ENCODE peak calls at places on chromosomes 6 and 20, in six cellular contexts. G, B, W, E, X and P are unnamed samples.

GRCh38 chr6:117496383-117496990 is 14.0 kb downstream of the DCBLD1 start:
- DNase-seq in G (no peak), B (no peak), W (no peak), E (no peak), X (peak; percentile 55), P (no peak)

GRCh38 chr6:127855542-127856159 is 45.2 kb downstream of the THEMIS start:
- DNase-seq in G (no peak), B (no peak), W (no peak), E (peak; percentile 49), X (peak; percentile 61), P (no peak)

GRCh38 chr6:134097114-134097707 is 44.8 kb upstream of the SLC2A12 start:
- DNase-seq in G (peak; percentile 58), B (peak; percentile 69), W (peak; percentile 61), E (peak; percentile 90), X (peak; percentile 65), P (peak; percentile 88)

GRCh38 chr6:39029156-39030011 is 19.2 kb upstream of the GLP1R start:
- DNase-seq in G (peak; percentile 31), B (peak; percentile 69), W (no peak), E (peak; percentile 80), X (peak; percentile 11), P (no peak)

GRCh38 chr6:132341646-132342045 is 59.6 kb downstream of the MOXD1 start:
- DNase-seq in G (no peak), B (no peak), W (no peak), E (no peak), X (no peak), P (no peak)

GRCh38 chr20:53608456-53609413 is 15.1 kb upstream of the ZNF217 start:
- DNase-seq in G (peak; percentile 52), B (no peak), W (peak; percentile 29), E (peak; percentile 45), X (no peak), P (no peak)

GRCh38 chr6:155174576-155175174 is 89.1 kb upstream of the CLDN20 start:
- DNase-seq in G (peak; percentile 46), B (peak; percentile 83), W (peak; percentile 60), E (peak; percentile 96), X (peak; percentile 86), P (no peak)

GRCh38 chr6:75268121-75268987 is 16.2 kb downstream of the TMEM30A start:
- DNase-seq in G (no peak), B (no peak), W (no peak), E (peak; percentile 94), X (peak; percentile 72), P (no peak)

GRCh38 chr6:63923139-63923739 is 287.6 kb downstream of the PHF3 start:
- DNase-seq in G (no peak), B (peak; percentile 47), W (no peak), E (peak; percentile 65), X (peak; percentile 17), P (no peak)

GRCh38 chr6:4892785-4893485 is 110.9 kb downstream of the RPP40 start:
- DNase-seq in G (no peak), B (no peak), W (no peak), E (no peak), X (no peak), P (peak; percentile 53)

DNA sequence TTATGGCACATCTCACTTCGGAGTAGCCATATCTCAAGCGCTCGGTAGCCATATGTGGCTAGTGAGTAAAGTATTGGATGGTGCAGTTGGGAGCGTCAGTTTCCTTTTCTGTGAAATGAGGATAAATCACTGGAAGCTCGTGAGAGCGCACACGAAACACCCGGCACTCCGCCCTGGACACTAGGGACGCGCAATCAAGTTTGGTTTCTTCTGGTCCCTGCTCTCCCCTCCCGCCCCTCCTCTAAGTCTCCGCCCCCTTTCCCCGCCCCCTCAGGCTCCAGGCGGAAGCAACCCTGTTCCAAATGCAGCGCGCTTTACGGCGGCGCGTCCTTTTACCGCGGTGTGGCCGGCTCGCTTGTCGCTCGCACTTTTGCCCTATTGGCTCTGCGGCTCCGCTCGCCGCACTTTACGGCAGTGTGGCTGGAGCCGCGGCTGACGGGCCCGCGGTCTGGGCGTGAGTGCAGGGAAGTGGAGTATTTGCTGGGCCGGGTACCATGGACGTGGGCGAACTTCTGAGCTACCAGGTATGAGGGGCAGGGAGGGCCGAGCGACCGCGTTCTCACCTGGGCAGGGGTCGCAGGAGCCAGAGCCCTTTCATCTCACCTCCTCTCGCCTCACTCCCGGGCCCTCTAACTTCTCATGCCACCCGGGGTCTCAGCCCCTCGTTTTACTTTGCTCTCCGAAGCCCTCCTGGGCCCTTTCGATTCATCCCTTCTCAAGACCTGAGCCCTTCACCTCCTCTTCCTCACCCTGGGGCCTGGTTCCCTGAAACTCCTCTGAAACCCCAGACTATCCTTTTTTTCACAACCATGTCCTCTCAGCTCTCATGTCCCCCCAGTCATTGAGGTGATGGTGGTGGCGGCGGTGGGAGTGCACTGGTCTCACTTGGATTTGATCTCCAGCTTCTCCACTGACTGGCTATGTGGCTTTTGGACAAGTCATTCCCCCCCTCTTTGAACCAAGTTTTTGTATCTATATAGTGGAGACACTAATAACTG is at the start of gene CTNNBL1:
- DNase-seq in G (peak; percentile 98), B (peak; percentile 94), W (peak; percentile 98), E (peak; percentile 98), X (peak; percentile 98), P (peak; percentile 97)
- TF ChIP-seq POLR2AphosphoS5 in G (peak; percentile 94), B (peak; percentile 30), W (peak; percentile 80), E (peak; percentile 86), X (peak; percentile 93), P (peak; percentile 94)

GRCh38 chr20:38076548-38076947 is 43.0 kb downstream of the RPRD1B start:
- DNase-seq in G (no peak), B (no peak), W (no peak), E (no peak), X (no peak), P (no peak)
- H3K4me3 ChIP-seq in G (no peak overlapping the region), B (no peak overlapping the region), W (no peak overlapping the region), E (no peak overlapping the region), X (no peak overlapping the region), P (no peak overlapping the region)

GRCh38 chr6:158464483-158464882 is 95.4 kb upstream of the TMEM181 start:
- DNase-seq in G (no peak), B (no peak), W (no peak), E (peak; percentile 94), X (no peak), P (no peak)

GRCh38 chr6:158471339-158471738 is 88.6 kb upstream of the TMEM181 start:
- DNase-seq in G (no peak), B (no peak), W (no peak), E (no peak), X (no peak), P (no peak)

GRCh38 chr6:158465747-158466146 is 94.1 kb upstream of the TMEM181 start:
- DNase-seq in G (no peak), B (no peak), W (no peak), E (no peak), X (no peak), P (no peak)

GRCh38 chr6:158468666-158469065 is 91.2 kb upstream of the TMEM181 start:
- DNase-seq in G (peak; percentile 18), B (no peak), W (no peak), E (peak; percentile 32), X (no peak), P (no peak)

DNA sequence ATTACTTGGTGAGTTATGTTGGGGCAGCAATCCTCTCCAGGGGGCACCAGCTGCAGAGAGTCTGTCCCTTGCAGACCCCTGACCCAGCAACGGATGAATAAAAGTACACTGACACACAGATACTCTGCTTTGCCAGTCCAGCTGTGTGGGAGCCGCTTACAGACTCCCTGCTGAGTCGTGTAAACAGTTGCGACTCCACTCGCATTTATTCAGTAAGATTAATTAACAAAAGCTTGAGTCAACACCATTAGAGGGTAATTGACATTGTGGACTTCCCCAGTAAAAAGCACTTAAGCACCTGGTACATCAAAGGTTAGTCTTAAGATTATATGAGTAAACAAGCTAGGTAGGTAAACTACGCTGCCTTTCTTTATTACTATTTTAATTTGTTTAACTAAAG is 92.0 kb upstream of the TMEM181 start:
- DNase-seq in G (no peak), B (no peak), W (peak; percentile 46), E (peak; percentile 73), X (no peak), P (no peak)
- H3K4me1 ChIP-seq in G (peaks cover 10% of the 10 kb centered on the region), B (peaks cover 4% of the 10 kb centered on the region), W (peaks cover 5% of the 10 kb centered on the region), E (peaks cover 37% of the 10 kb centered on the region), X (peaks cover 7% of the 10 kb centered on the region), P (no peaks in the 10 kb centered on the region)

GRCh38 chr20:46354207-46354555 is 45.9 kb upstream of the CDH22 start:
- DNase-seq in G (no peak), B (no peak), W (no peak), E (no peak), X (no peak), P (no peak)
- TF ChIP-seq POLR2AphosphoS5 in G (no peak), B (no peak), W (no peak), E (no peak), X (no peak), P (no peak)

GRCh38 chr6:157412780-157413179 is 31.8 kb downstream of the ZDHHC14 start:
- DNase-seq in G (no peak), B (no peak), W (no peak), E (no peak), X (no peak), P (no peak)
- H3K4me3 ChIP-seq in G (no peak overlapping the region), B (no peak overlapping the region), W (no peak overlapping the region), E (no peak overlapping the region), X (no peak overlapping the region), P (no peak overlapping the region)

DNA sequence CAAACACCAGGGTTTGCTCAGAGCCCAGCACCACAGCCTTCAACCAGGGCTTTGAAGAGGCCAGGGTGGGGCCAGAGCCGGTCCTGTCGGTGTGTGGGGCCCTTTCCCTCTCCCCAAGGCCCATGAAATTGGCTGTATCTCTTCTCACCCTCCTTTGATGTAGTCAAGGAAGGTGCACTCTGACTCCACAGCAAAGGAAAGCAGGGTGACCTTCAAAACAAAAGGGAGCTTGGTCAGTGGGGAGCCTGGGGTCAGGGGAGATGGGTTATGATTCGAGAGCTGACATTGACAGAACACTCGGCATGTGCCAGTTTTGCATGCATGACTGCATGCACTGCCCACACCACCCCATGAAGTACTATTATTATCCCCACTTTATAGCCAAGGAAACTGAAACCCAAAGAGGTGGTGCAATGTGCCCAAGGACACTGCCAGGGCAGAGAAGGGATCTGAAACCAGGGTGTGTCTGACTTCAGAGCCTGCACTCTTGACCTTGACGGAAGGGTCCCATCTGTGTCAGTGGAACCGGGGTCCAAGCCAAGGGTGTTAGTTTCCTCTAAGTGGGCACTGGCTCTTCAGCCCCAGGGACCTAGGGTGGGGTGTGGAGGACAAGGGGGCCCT is 55.4 kb downstream of the RAB44 start:
- DNase-seq in G (peak; percentile 75), B (no peak), W (no peak), E (no peak), X (no peak), P (no peak)
- H3K4me1 ChIP-seq in G (peaks cover 51% of the 10 kb centered on the region), B (peaks cover 22% of the 10 kb centered on the region), W (no peaks in the 10 kb centered on the region), E (no peaks in the 10 kb centered on the region), X (peaks cover 52% of the 10 kb centered on the region), P (peaks cover 19% of the 10 kb centered on the region)

GRCh38 chr6:168157272-168158007 is 78.4 kb upstream of the FRMD1 start:
- DNase-seq in G (no peak), B (no peak), W (no peak), E (peak; percentile 35), X (no peak), P (peak; percentile 91)
- TF ChIP-seq POLR2AphosphoS5 in G (peak; percentile 84), B (no peak), W (no peak), E (no peak), X (no peak), P (no peak)